ENCODE peak calls at places on chromosomes 1 and 21, in ten cellular contexts. N is breast epithelium, C is PC-9, V is fibroblast of gingiva, T is T-helper 1 cell, D is KG1, R is epithelial cell of esophagus, E is LHCN-M2, P is naive B cell, Q is T47D. J is an unnamed sample.

GRCh38 chr1:22500476-22500875 is 48.8 kb downstream of the ZBTB40 start:
- DNase-seq in N (no peak), C (no peak), V (peak), T (no peak), D (no peak), R (peak), E (peak), P (no peak), Q (peak), J (peak)

GRCh38 chr1:55584521-55585401 is 369.6 kb upstream of the USP24 start:
- DNase-seq in N (no peak), C (no peak), V (peak), T (no peak), D (no peak), R (no peak), E (peak), P (no peak), Q (no peak), J (no peak)

GRCh38 chr1:21176589-21177555 is at the start of gene EIF4G3:
- DNase-seq in N (peak), C (peak), V (peak), T (peak), D (peak), R (peak), E (peak), P (peak), Q (peak), J (peak)

GRCh38 chr1:156495401-156496140 is 5.0 kb downstream of the MEF2D start:
- DNase-seq in N (no peak), C (peak), V (no peak), T (no peak), D (no peak), R (no peak), E (no peak), P (no peak), Q (no peak), J (no peak)

GRCh38 chr1:222818171-222818570 is 3.3 kb downstream of the DISP1 start:
- DNase-seq in N (no peak), C (no peak), V (no peak), T (no peak), D (no peak), R (peak), E (no peak), P (no peak), Q (no peak), J (no peak)

GRCh38 chr1:52925571-52926005 is 1.5 kb upstream of the SCP2 start:
- DNase-seq in N (no peak), C (no peak), V (no peak), T (no peak), D (no peak), R (no peak), E (peak), P (no peak), Q (no peak), J (no peak)

GRCh38 chr1:87224209-87224608 is 104.5 kb upstream of the LMO4 start:
- DNase-seq in N (no peak), C (peak), V (peak), T (no peak), D (no peak), R (peak), E (peak), P (no peak), Q (no peak), J (no peak)

GRCh38 chr1:69244211-69244610 is 323.5 kb upstream of the LRRC7 start:
- DNase-seq in N (no peak), C (no peak), V (no peak), T (no peak), D (no peak), R (no peak), E (no peak), P (no peak), Q (no peak), J (no peak)

GRCh38 chr1:26349196-26349885 is 4.6 kb downstream of the CRYBG2 start:
- DNase-seq in N (no peak), C (peak), V (peak), T (no peak), D (no peak), R (peak), E (peak), P (no peak), Q (no peak), J (peak)

GRCh38 chr1:155844860-155845259 is 12.2 kb downstream of the GON4L start:
- DNase-seq in N (no peak), C (no peak), V (no peak), T (no peak), D (no peak), R (no peak), E (no peak), P (no peak), Q (no peak), J (no peak)

GRCh38 chr1:172777767-172778166 is 118.9 kb downstream of the FASLG start:
- DNase-seq in N (no peak), C (no peak), V (no peak), T (no peak), D (no peak), R (no peak), E (no peak), P (no peak), Q (no peak), J (no peak)

GRCh38 chr1:114558548-114558947 is 22.9 kb downstream of the BCAS2 start:
- DNase-seq in N (no peak), C (no peak), V (no peak), T (no peak), D (no peak), R (peak), E (peak), P (peak), Q (peak), J (peak)

GRCh38 chr1:39926820-39927219 is 25.1 kb upstream of the MYCL start:
- DNase-seq in N (peak), C (no peak), V (no peak), T (no peak), D (no peak), R (peak), E (no peak), P (no peak), Q (no peak), J (no peak)

GRCh38 chr1:232980336-232980978 is 30.0 kb downstream of the NTPCR start:
- DNase-seq in N (no peak), C (no peak), V (no peak), T (no peak), D (no peak), R (no peak), E (no peak), P (no peak), Q (peak), J (no peak)

GRCh38 chr1:22711591-22712501 is 1.2 kb downstream of the EPHB2 start:
- DNase-seq in N (no peak), C (no peak), V (peak), T (no peak), D (no peak), R (peak), E (no peak), P (no peak), Q (no peak), J (peak)

GRCh38 chr1:230050973-230051735 is 15.9 kb upstream of the GALNT2 start:
- DNase-seq in N (no peak), C (no peak), V (no peak), T (no peak), D (no peak), R (no peak), E (no peak), P (no peak), Q (no peak), J (no peak)

GRCh38 chr1:160374291-160374690 is 7.4 kb downstream of the NHLH1 start:
- DNase-seq in N (no peak), C (peak), V (no peak), T (no peak), D (no peak), R (peak), E (no peak), P (no peak), Q (no peak), J (peak)

GRCh38 chr21:31781737-31782136 is 49.8 kb upstream of the SCAF4 start:
- DNase-seq in N (no peak), C (no peak), V (peak), T (no peak), D (no peak), R (peak), E (peak), P (no peak), Q (peak), J (peak)

GRCh38 chr21:35511298-35512162 is 462.4 kb upstream of the RUNX1 start:
- DNase-seq in N (no peak), C (peak), V (no peak), T (no peak), D (no peak), R (peak), E (peak), P (no peak), Q (no peak), J (peak)

GRCh38 chr1:237959838-237960237 is 69.1 kb upstream of the ZP4 start:
- DNase-seq in N (no peak), C (no peak), V (no peak), T (no peak), D (no peak), R (no peak), E (no peak), P (no peak), Q (no peak), J (no peak)

GRCh38 chr1:154463512-154463990 is 38.5 kb upstream of the TDRD10 start:
- DNase-seq in N (no peak), C (no peak), V (no peak), T (peak), D (peak), R (no peak), E (no peak), P (no peak), Q (peak), J (no peak)

GRCh38 chr1:48552903-48553626 is 81.1 kb upstream of the SPATA6 start:
- DNase-seq in N (no peak), C (no peak), V (no peak), T (no peak), D (no peak), R (no peak), E (no peak), P (no peak), Q (no peak), J (no peak)

GRCh38 chr1:199723557-199723956 is 304.0 kb upstream of the NR5A2 start:
- DNase-seq in N (no peak), C (no peak), V (no peak), T (no peak), D (no peak), R (peak), E (peak), P (no peak), Q (no peak), J (no peak)

GRCh38 chr1:169466259-169467230 is 19.2 kb downstream of the SLC19A2 start:
- DNase-seq in N (no peak), C (no peak), V (peak), T (no peak), D (no peak), R (peak), E (peak), P (no peak), Q (peak), J (peak)

GRCh38 chr1:45883633-45884032 is 80.2 kb downstream of the MAST2 start:
- DNase-seq in N (no peak), C (no peak), V (no peak), T (no peak), D (no peak), R (no peak), E (peak), P (no peak), Q (no peak), J (no peak)

GRCh38 chr1:153360592-153360991 is 2.9 kb downstream of the S100A9 start:
- DNase-seq in N (no peak), C (no peak), V (no peak), T (no peak), D (no peak), R (no peak), E (no peak), P (no peak), Q (no peak), J (no peak)

GRCh38 chr1:171226757-171227370 is 21.4 kb upstream of the FMO1 start:
- DNase-seq in N (no peak), C (no peak), V (peak), T (no peak), D (peak), R (peak), E (peak), P (no peak), Q (peak), J (peak)

GRCh38 chr1:200780545-200781444 is 42.1 kb downstream of the CAMSAP2 start:
- DNase-seq in N (no peak), C (no peak), V (peak), T (no peak), D (no peak), R (no peak), E (peak), P (no peak), Q (peak), J (no peak)

GRCh38 chr1:186301448-186301847 is 73.6 kb downstream of the TPR start:
- DNase-seq in N (no peak), C (no peak), V (no peak), T (no peak), D (no peak), R (no peak), E (no peak), P (no peak), Q (no peak), J (no peak)

GRCh38 chr1:245378352-245379144 is 223.8 kb downstream of the KIF26B start:
- DNase-seq in N (no peak), C (no peak), V (no peak), T (no peak), D (no peak), R (no peak), E (no peak), P (no peak), Q (no peak), J (peak)

GRCh38 chr1:57860333-57860732 is 436.5 kb upstream of the DAB1 start:
- DNase-seq in N (no peak), C (no peak), V (no peak), T (no peak), D (no peak), R (no peak), E (no peak), P (no peak), Q (no peak), J (no peak)

GRCh38 chr1:77605246-77606026 is 77.0 kb downstream of the ZZZ3 start:
- DNase-seq in N (peak), C (peak), V (peak), T (no peak), D (peak), R (peak), E (peak), P (no peak), Q (peak), J (peak)

GRCh38 chr1:47192458-47193384 is 2.9 kb upstream of the PDZK1IP1 start:
- DNase-seq in N (peak), C (peak), V (peak), T (peak), D (peak), R (peak), E (peak), P (peak), Q (peak), J (peak)

GRCh38 chr21:31186916-31187315 is 148.6 kb upstream of the KRTAP19-8 start:
- DNase-seq in N (no peak), C (no peak), V (no peak), T (no peak), D (no peak), R (no peak), E (no peak), P (no peak), Q (no peak), J (no peak)

GRCh38 chr21:43308511-43309283 is 118.2 kb downstream of the SIK1 start:
- DNase-seq in N (no peak), C (no peak), V (no peak), T (no peak), D (no peak), R (no peak), E (no peak), P (no peak), Q (no peak), J (no peak)

GRCh38 chr1:239976130-239976968 is 115.3 kb upstream of the FMN2 start:
- DNase-seq in N (no peak), C (peak), V (peak), T (no peak), D (peak), R (peak), E (peak), P (peak), Q (peak), J (peak)

GRCh38 chr1:15786581-15786980 is 20.9 kb downstream of the UQCRHL start:
- DNase-seq in N (no peak), C (no peak), V (no peak), T (no peak), D (no peak), R (peak), E (no peak), P (no peak), Q (no peak), J (no peak)

J was measured in SJCRH30.